ENCODE peak calls at places on chromosomes 1 and 21, in five cellular contexts. L is activated naive CD8-positive, alpha-beta T cell treated with anti-CD3 and anti-CD28 coated beads, Interleukin-2, amount 50 U/mL, for 24 hours; P is amniotic stem cell; Q is T1000; Z is AG08396. V is an unnamed sample.

GRCh38 chr1:117167402-117167801 is 43.3 kb downstream of the VTCN1 start:
- DNase-seq in Q (no peak), L (no peak), Z (no peak), P (no peak), V (no peak)

GRCh38 chr1:3584915-3585314 is 26.4 kb downstream of the MEGF6 start:
- DNase-seq in L (no peak), Z (no peak), P (no peak), Q (no peak), V (no peak)

GRCh38 chr1:204829133-204829532 is 41.5 kb upstream of the NFASC start:
- DNase-seq in Q (no peak), L (no peak), Z (peak), P (no peak), V (no peak)

GRCh38 chr1:164780863-164781262 is 221.9 kb downstream of the PBX1 start:
- DNase-seq in L (no peak), P (peak), Q (peak), Z (peak), V (no peak)

GRCh38 chr1:149917590-149918144 is at the start of gene SV2A:
- DNase-seq in P (no peak), L (peak), Z (peak), Q (peak), V (no peak)

GRCh38 chr1:26363549-26364448 is 8.8 kb downstream of the ZNF683 start:
- DNase-seq in Z (peak), Q (peak), L (peak), P (no peak), V (peak)

GRCh38 chr1:100658716-100659026 is 60.9 kb upstream of the VCAM1 start:
- DNase-seq in L (no peak), P (no peak), Z (no peak), Q (no peak), V (no peak)

GRCh38 chr1:224205438-224205840 is 22.4 kb downstream of the DEGS1 start:
- DNase-seq in L (peak), Q (peak), P (no peak), Z (peak), V (no peak)

GRCh38 chr1:19384113-19384512 is 72.0 kb downstream of the SLC66A1 start:
- DNase-seq in Z (no peak), P (no peak), Q (no peak), L (no peak), V (no peak)

GRCh38 chr1:64891440-64891815 is 74.9 kb downstream of the JAK1 start:
- DNase-seq in L (peak), P (no peak), Z (no peak), Q (no peak), V (no peak)

GRCh38 chr1:230682882-230683610 is 30.9 kb downstream of the AGT start:
- DNase-seq in Q (no peak), P (no peak), L (no peak), Z (peak), V (no peak)

GRCh38 chr1:243910612-243911011 is 60.6 kb upstream of the AKT3 start:
- DNase-seq in L (no peak), Q (no peak), Z (no peak), P (no peak), V (no peak)

GRCh38 chr1:181503130-181503810 is 20.0 kb downstream of the CACNA1E start:
- DNase-seq in Z (no peak), P (no peak), Q (no peak), L (no peak), V (no peak)

GRCh38 chr1:84374991-84375838 is 23.1 kb upstream of the DNASE2B start:
- DNase-seq in P (no peak), Q (no peak), Z (no peak), L (no peak), V (no peak)

GRCh38 chr1:174074757-174075156 is 52.6 kb upstream of the RC3H1 start:
- DNase-seq in L (no peak), P (no peak), Q (no peak), Z (no peak), V (no peak)

GRCh38 chr1:181739214-181739613 is 255.9 kb downstream of the CACNA1E start:
- DNase-seq in P (no peak), Q (no peak), L (no peak), Z (no peak), V (no peak)

GRCh38 chr1:89104147-89104546 is 21.8 kb downstream of the GBP2 start:
- DNase-seq in P (no peak), Q (no peak), L (no peak), Z (no peak), V (no peak)

GRCh38 chr1:208799186-208799585 is 555.0 kb upstream of the PLXNA2 start:
- DNase-seq in Q (peak), L (no peak), P (no peak), Z (no peak), V (no peak)

GRCh38 chr21:15823486-15824150 is 93.8 kb downstream of the USP25 start:
- DNase-seq in P (no peak), Q (no peak), Z (no peak), L (no peak), V (no peak)

GRCh38 chr1:42925132-42925769 is 33.4 kb downstream of the SLC2A1 start:
- DNase-seq in L (no peak), Q (no peak), Z (no peak), P (no peak), V (no peak)

GRCh38 chr1:2961081-2961480 is 60.2 kb upstream of the ACTRT2 start:
- DNase-seq in L (no peak), Q (no peak), P (no peak), Z (no peak), V (no peak)

GRCh38 chr1:156550346-156550745 is 22.0 kb downstream of the IQGAP3 start:
- DNase-seq in Q (no peak), P (no peak), Z (no peak), L (no peak), V (no peak)

GRCh38 chr21:42439284-42440186 is 35.8 kb downstream of the UBASH3A start:
- DNase-seq in P (no peak), Z (no peak), L (peak), Q (no peak), V (no peak)

GRCh38 chr1:27589841-27590426 is 14.0 kb downstream of the AHDC1 start:
- DNase-seq in L (no peak), Q (no peak), Z (no peak), P (no peak), V (no peak)